ENCODE peak calls at places on chromosome X, in six cellular contexts. P is activated T-cell treated with anti-CD3 and anti-CD28 coated beads for 1 hour; G is stimulated activated CD4-positive, alpha-beta T cell treated with anti-CD3 and anti-CD28 coated beads, TNF-alpha, amount 100 ng/mL, for 4 hours; E is glomerular endothelial cell; U is GM12892; C is NCI-H2029. F is an unnamed sample.

GRCh38 chrX:16067886-16068515 is 55.4 kb upstream of the GRPR start:
- DNase-seq in G (no peak), C (no peak), U (no peak), E (no peak), P (no peak), F (no peak)

GRCh38 chrX:63686878-63687714 is 97.9 kb downstream of the ARHGEF9 start:
- DNase-seq in C (peak; percentile 1), E (peak; percentile 10), G (no peak), P (peak; percentile 0), U (peak; percentile 1), F (peak; percentile 21)

GRCh38 chrX:103549920-103550319 is 30.6 kb upstream of the RAB40A start:
- DNase-seq in U (no peak), G (no peak), E (no peak), P (no peak), C (no peak), F (no peak)

GRCh38 chrX:49282647-49283011 is 13.0 kb downstream of the PPP1R3F start:
- DNase-seq in P (no peak), E (no peak), U (no peak), G (no peak), C (no peak), F (no peak)

GRCh38 chrX:26889574-26889973 is 573.6 kb downstream of the PPP4R3C start:
- DNase-seq in U (no peak), C (no peak), E (no peak), G (no peak), P (no peak), F (no peak)

GRCh38 chrX:154325541-154325940 is 29.9 kb downstream of the TKTL1 start:
- DNase-seq in C (peak; percentile 44), U (no peak), P (no peak), E (no peak), G (no peak), F (no peak)

GRCh38 chrX:6683353-6683752 is 148.4 kb upstream of the VCX3A start:
- DNase-seq in C (no peak), P (no peak), G (no peak), U (no peak), E (no peak), F (no peak)

GRCh38 chrX:150533863-150534262 is 34.6 kb upstream of the MTM1 start:
- DNase-seq in U (no peak), C (no peak), E (no peak), G (no peak), P (no peak), F (no peak)

GRCh38 chrX:68112321-68112720 is 321.0 kb downstream of the OPHN1 start:
- DNase-seq in U (no peak), E (no peak), P (no peak), G (no peak), C (no peak), F (no peak)

GRCh38 chrX:29145316-29145715 is 558.1 kb downstream of the IL1RAPL1 start:
- DNase-seq in U (no peak), E (no peak), G (no peak), P (no peak), C (no peak), F (no peak)

GRCh38 chrX:114017086-114017485 is 566.8 kb upstream of the HTR2C start:
- DNase-seq in P (no peak), E (no peak), G (no peak), U (no peak), C (no peak), F (no peak)

GRCh38 chrX:25618248-25618647 is 519.9 kb upstream of the MAGEB18 start:
- DNase-seq in U (no peak), G (no peak), E (no peak), P (no peak), C (no peak), F (no peak)

GRCh38 chrX:13747836-13748235 is 13.3 kb downstream of the OFD1 start:
- DNase-seq in P (no peak), C (peak; percentile 0), U (no peak), E (peak; percentile 29), G (no peak), F (no peak)

GRCh38 chrX:69136546-69137331 is 28.5 kb downstream of the PJA1 start:
- DNase-seq in C (no peak), G (no peak), E (no peak), U (no peak), P (no peak), F (no peak)

GRCh38 chrX:23631136-23631535 is 36.2 kb upstream of the PRDX4 start:
- DNase-seq in G (no peak), E (no peak), C (no peak), U (no peak), P (no peak), F (no peak)

GRCh38 chrX:7925867-7926472 is 1.2 kb downstream of the PNPLA4 start:
- DNase-seq in C (no peak), G (peak; percentile 16), U (peak; percentile 19), E (no peak), P (peak; percentile 24), F (peak; percentile 23)